ENCODE peak calls at places on chromosomes 7 and 10, in ten cellular contexts. W, G, I, B, T, Y, H, D, O and Q are unnamed samples.

GRCh38 chr7:94912085-94912484 is 4.7 kb downstream of the PPP1R9A start:
- DNase-seq in W (no peak), G (no peak), I (no peak), B (no peak), T (no peak), Y (no peak), H (no peak), D (no peak), O (no peak), Q (no peak)

GRCh38 chr7:80916770-80917681 is 1.8 kb downstream of the SEMA3C start:
- DNase-seq in W (no peak), G (no peak), I (peak; percentile 44), B (peak; percentile 72), T (peak; percentile 83), Y (no peak), H (no peak), D (no peak), O (no peak), Q (peak; percentile 27)

GRCh38 chr7:55240418-55241142 is 124.6 kb upstream of the LANCL2 start:
- DNase-seq in W (peak; percentile 60), G (no peak), I (no peak), B (no peak), T (no peak), Y (no peak), H (no peak), D (no peak), O (no peak), Q (no peak)

GRCh38 chr10:114374141-114374791 is 30.0 kb downstream of the AFAP1L2 start:
- DNase-seq in W (peak; percentile 14), G (peak; percentile 38), I (no peak), B (peak; percentile 71), T (peak; percentile 9), Y (no peak), H (no peak), D (no peak), O (no peak), Q (no peak)

GRCh38 chr10:124220971-124221355 is 127.6 kb upstream of the CHST15 start:
- DNase-seq in W (no peak), G (no peak), I (no peak), B (no peak), T (no peak), Y (no peak), H (no peak), D (no peak), O (no peak), Q (no peak)

GRCh38 chr10:29771376-29771775 is 136.6 kb upstream of the SVIL start:
- DNase-seq in W (no peak), G (no peak), I (no peak), B (no peak), T (no peak), Y (no peak), H (no peak), D (no peak), O (no peak), Q (no peak)

GRCh38 chr10:13788701-13789447 is 202.1 kb downstream of the PRPF18 start:
- DNase-seq in W (peak; percentile 35), G (peak; percentile 60), I (no peak), B (peak; percentile 62), T (peak; percentile 72), Y (no peak), H (no peak), D (no peak), O (no peak), Q (peak; percentile 26)

GRCh38 chr10:88848499-88848898 is 3.1 kb downstream of the ANKRD22 start:
- DNase-seq in W (no peak), G (no peak), I (no peak), B (peak; percentile 61), T (peak; percentile 78), Y (no peak), H (no peak), D (no peak), O (no peak), Q (no peak)

GRCh38 chr10:5645375-5645774 is 21.0 kb downstream of the ASB13 start:
- DNase-seq in W (peak; percentile 37), G (no peak), I (no peak), B (no peak), T (no peak), Y (no peak), H (no peak), D (no peak), O (no peak), Q (no peak)

GRCh38 chr10:55852850-55853249 is 508.2 kb downstream of the ZWINT start:
- DNase-seq in W (no peak), G (no peak), I (no peak), B (no peak), T (no peak), Y (no peak), H (no peak), D (no peak), O (no peak), Q (no peak)

GRCh38 chr7:31065021-31065593 is 13.0 kb downstream of the ADCYAP1R1 start:
- DNase-seq in W (no peak), G (no peak), I (peak; percentile 44), B (no peak), T (no peak), Y (no peak), H (no peak), D (no peak), O (no peak), Q (no peak)

GRCh38 chr7:2362385-2363088 is 7.9 kb downstream of the EIF3B start:
- DNase-seq in W (no peak), G (no peak), I (no peak), B (no peak), T (no peak), Y (no peak), H (no peak), D (no peak), O (no peak), Q (no peak)

GRCh38 chr10:125936331-125936730 is 40.0 kb downstream of the FANK1 start:
- DNase-seq in W (no peak), G (no peak), I (no peak), B (peak; percentile 30), T (peak; percentile 28), Y (no peak), H (no peak), D (no peak), O (no peak), Q (no peak)

GRCh38 chr7:7276151-7276550 is 93.8 kb downstream of the C1GALT1 start:
- DNase-seq in W (no peak), G (no peak), I (no peak), B (peak; percentile 8), T (peak; percentile 26), Y (no peak), H (no peak), D (no peak), O (no peak), Q (no peak)

GRCh38 chr7:54940748-54941147 is 78.1 kb upstream of the EGFR start:
- DNase-seq in W (no peak), G (no peak), I (no peak), B (no peak), T (no peak), Y (no peak), H (no peak), D (no peak), O (no peak), Q (no peak)

GRCh38 chr7:135441791-135442190 is 68.1 kb downstream of the CNOT4 start:
- DNase-seq in W (peak; percentile 16), G (no peak), I (no peak), B (no peak), T (peak; percentile 42), Y (no peak), H (no peak), D (no peak), O (no peak), Q (no peak)

GRCh38 chr10:77821036-77821435 is 105.5 kb downstream of the DLG5 start:
- DNase-seq in W (no peak), G (no peak), I (no peak), B (no peak), T (no peak), Y (no peak), H (no peak), D (no peak), O (no peak), Q (no peak)

GRCh38 chr7:115476666-115477065 is 553.9 kb downstream of the TFEC start:
- DNase-seq in W (no peak), G (no peak), I (peak; percentile 21), B (no peak), T (no peak), Y (no peak), H (no peak), D (no peak), O (no peak), Q (no peak)
- H3K4me3 ChIP-seq in W (no peak overlapping the region), G (no peak overlapping the region), I (peak overlapping the region; percentile 83), B (no peak overlapping the region), T (no peak overlapping the region), Y (no peak overlapping the region), H (peak overlapping the region; percentile 18), D (no peak overlapping the region), O (peak overlapping the region; percentile 29), Q (no peak overlapping the region)

GRCh38 chr10:86376852-86377796 is 10.5 kb upstream of the GRID1 start:
- DNase-seq in W (peak; percentile 77), G (peak; percentile 80), I (peak; percentile 85), B (peak; percentile 60), T (peak; percentile 43), Y (peak; percentile 97), H (peak; percentile 100), D (no peak), O (peak; percentile 89), Q (peak; percentile 64)
- H3K4me3 ChIP-seq in W (no peak overlapping the region), G (no peak overlapping the region), I (peak overlapping the region; percentile 59), B (peak overlapping the region; percentile 26), T (peak overlapping the region; percentile 44), Y (no peak overlapping the region), H (no peak overlapping the region), D (no peak overlapping the region), O (no peak overlapping the region), Q (no peak overlapping the region)

GRCh38 chr7:29478687-29479086 is 84.9 kb upstream of the PRR15 start:
- DNase-seq in W (no peak), G (no peak), I (no peak), B (no peak), T (no peak), Y (no peak), H (no peak), D (no peak), O (no peak), Q (no peak)

GRCh38 chr7:29478218-29478617 is 85.4 kb upstream of the PRR15 start:
- DNase-seq in W (no peak), G (no peak), I (no peak), B (no peak), T (no peak), Y (no peak), H (no peak), D (no peak), O (no peak), Q (no peak)

GRCh38 chr7:29480456-29480855 is 83.2 kb upstream of the PRR15 start:
- DNase-seq in W (peak; percentile 40), G (no peak), I (no peak), B (peak; percentile 42), T (no peak), Y (no peak), H (no peak), D (no peak), O (no peak), Q (no peak)

GRCh38 chr7:29480934-29481625 is 82.6 kb upstream of the PRR15 start:
- DNase-seq in W (no peak), G (no peak), I (no peak), B (no peak), T (no peak), Y (no peak), H (no peak), D (no peak), O (no peak), Q (no peak)

GRCh38 chr7:29479606-29480200 is 83.9 kb upstream of the PRR15 start:
- DNase-seq in W (no peak), G (peak; percentile 22), I (peak; percentile 32), B (peak; percentile 58), T (peak; percentile 27), Y (no peak), H (no peak), D (no peak), O (no peak), Q (no peak)
- H3K4me3 ChIP-seq in W (no peak overlapping the region), G (no peak overlapping the region), I (no peak overlapping the region), B (no peak overlapping the region), T (no peak overlapping the region), Y (no peak overlapping the region), H (no peak overlapping the region), D (no peak overlapping the region), O (peak overlapping the region; percentile 43), Q (no peak overlapping the region)

GRCh38 chr7:22300839-22301238 is 56.1 kb downstream of the RAPGEF5 start:
- DNase-seq in W (no peak), G (no peak), I (no peak), B (no peak), T (no peak), Y (no peak), H (no peak), D (no peak), O (no peak), Q (no peak)
- H3K4me3 ChIP-seq in W (no peak overlapping the region), G (no peak overlapping the region), I (no peak overlapping the region), B (no peak overlapping the region), T (no peak overlapping the region), Y (no peak overlapping the region), H (no peak overlapping the region), D (no peak overlapping the region), O (no peak overlapping the region), Q (no peak overlapping the region)